ENCODE peak calls at places on chromosomes 11 and 22, in eight cellular contexts. F is activated CD4-positive, alpha-beta T cell treated with anti-CD3 and anti-CD28 coated beads, Interleukin-2, amount 50 U/mL, for 1 hour; X is NCI-H146; I is stimulated activated CD4-positive, alpha-beta T cell treated with anti-CD3 and anti-CD28 coated beads, Interleukin-4, amount 100 ng/mL, for 48 hours; G is choroid plexus epithelial cell; Q is ELF-1; T is fibroblast of the aortic adventitia; S is MM.1S. H is an unnamed sample.

GRCh38 chr11:24965780-24966179 is 468.9 kb downstream of the LUZP2 start:
- DNase-seq in Q (no peak), T (peak; percentile 18), F (no peak), S (no peak), X (no peak), I (no peak), G (peak; percentile 50), H (no peak)

GRCh38 chr22:40487663-40488249 is 117.4 kb downstream of the SGSM3 start:
- DNase-seq in X (peak; percentile 17), S (peak; percentile 44), F (no peak), Q (no peak), G (peak; percentile 62), T (peak; percentile 53), I (no peak), H (no peak)

GRCh38 chr22:38177926-38178604 is 3.6 kb downstream of the PLA2G6 start:
- DNase-seq in X (peak; percentile 29), Q (peak; percentile 90), T (peak; percentile 89), F (no peak), S (no peak), I (no peak), G (peak; percentile 80), H (peak; percentile 95)

GRCh38 chr11:120512727-120513435 is 1.3 kb downstream of the GRIK4 start:
- DNase-seq in F (no peak), X (no peak), S (no peak), I (no peak), G (no peak), Q (no peak), T (no peak), H (no peak)

GRCh38 chr22:28341001-28341400 is 338.6 kb downstream of the TTC28 start:
- DNase-seq in T (peak; percentile 53), F (no peak), X (no peak), G (peak; percentile 6), Q (no peak), I (no peak), S (no peak), H (no peak)

GRCh38 chr22:48876951-48877350 is 950.7 kb downstream of the BRD1 start:
- DNase-seq in T (no peak), G (no peak), Q (no peak), X (no peak), I (no peak), S (no peak), F (no peak), H (no peak)

GRCh38 chr11:46682773-46683752 is 17.4 kb downstream of the ARHGAP1 start:
- DNase-seq in F (no peak), T (peak; percentile 38), G (peak; percentile 37), X (no peak), I (no peak), S (no peak), Q (no peak), H (no peak)

GRCh38 chr11:117396970-117397369 is 69.3 kb downstream of the CEP164 start:
- DNase-seq in F (no peak), G (no peak), S (no peak), X (no peak), T (no peak), Q (no peak), I (no peak), H (no peak)

H was measured in islet precursor cell.